ENCODE peak calls at places on chromosome X, in four cellular contexts. One of them, this sample, is unnamed.

GRCh38 chrX:45400380-45400779 is 199.7 kb upstream of the DIPK2B start:
- DNase-seq in cardiac muscle cell: peak
- DNase-seq in pancreas: no peak
- DNase-seq in heart right ventricle: no peak
- DNase-seq in this sample: no peak

GRCh38 chrX:3181846-3182245 is 140.6 kb downstream of the ARSF start:
- DNase-seq in cardiac muscle cell: no peak
- DNase-seq in heart right ventricle: no peak
- DNase-seq in pancreas: no peak
- DNase-seq in this sample: no peak

GRCh38 chrX:15274946-15275345 is 5.1 kb upstream of the ASB9 start:
- DNase-seq in heart right ventricle: no peak
- DNase-seq in pancreas: no peak
- DNase-seq in cardiac muscle cell: no peak
- DNase-seq in this sample: no peak

GRCh38 chrX:25175743-25176142 is 160.0 kb upstream of the ARX start:
- DNase-seq in pancreas: no peak
- DNase-seq in heart right ventricle: no peak
- DNase-seq in cardiac muscle cell: no peak
- DNase-seq in this sample: no peak

GRCh38 chrX:133258481-133258880 is 40.3 kb upstream of the TFDP3 start:
- DNase-seq in cardiac muscle cell: no peak
- DNase-seq in heart right ventricle: no peak
- DNase-seq in pancreas: no peak
- DNase-seq in this sample: no peak

GRCh38 chrX:23898412-23898959 is 9.3 kb downstream of the APOO start:
- DNase-seq in heart right ventricle: no peak
- DNase-seq in cardiac muscle cell: no peak
- DNase-seq in pancreas: no peak
- DNase-seq in this sample: no peak

GRCh38 chrX:123450217-123450616 is 266.1 kb downstream of the GRIA3 start:
- DNase-seq in cardiac muscle cell: peak
- DNase-seq in pancreas: no peak
- DNase-seq in heart right ventricle: no peak
- DNase-seq in this sample: no peak

GRCh38 chrX:132843387-132843786 is 115.0 kb downstream of the HS6ST2 start:
- DNase-seq in cardiac muscle cell: no peak
- DNase-seq in heart right ventricle: no peak
- DNase-seq in pancreas: no peak
- DNase-seq in this sample: no peak

GRCh38 chrX:24526616-24527015 is 61.5 kb downstream of the PDK3 start:
- DNase-seq in heart right ventricle: no peak
- DNase-seq in pancreas: no peak
- DNase-seq in cardiac muscle cell: no peak
- DNase-seq in this sample: no peak

GRCh38 chrX:63963382-63963781 is 178.4 kb upstream of the ARHGEF9 start:
- DNase-seq in cardiac muscle cell: no peak
- DNase-seq in pancreas: no peak
- DNase-seq in heart right ventricle: no peak
- DNase-seq in this sample: no peak

GRCh38 chrX:133412246-133412645 is 3.0 kb downstream of the GPC4 start:
- DNase-seq in heart right ventricle: no peak
- DNase-seq in pancreas: no peak
- DNase-seq in cardiac muscle cell: no peak
- DNase-seq in this sample: no peak

GRCh38 chrX:125998432-125998831 is 167.7 kb downstream of the DCAF12L2 start:
- DNase-seq in pancreas: no peak
- DNase-seq in heart right ventricle: no peak
- DNase-seq in cardiac muscle cell: peak
- DNase-seq in this sample: no peak

GRCh38 chrX:136761410-136761809 is 19.3 kb downstream of the ARHGEF6 start:
- DNase-seq in pancreas: no peak
- DNase-seq in heart right ventricle: no peak
- DNase-seq in cardiac muscle cell: no peak
- DNase-seq in this sample: no peak

GRCh38 chrX:15579778-15580747 is 20.7 kb downstream of the ACE2 start:
- DNase-seq in pancreas: peak
- DNase-seq in heart right ventricle: peak
- DNase-seq in cardiac muscle cell: no peak
- DNase-seq in this sample: no peak

GRCh38 chrX:103187953-103188475 is 26.9 kb upstream of the BEX4 start:
- DNase-seq in pancreas: no peak
- DNase-seq in heart right ventricle: no peak
- DNase-seq in cardiac muscle cell: no peak
- DNase-seq in this sample: no peak

GRCh38 chrX:78452356-78452755 is 124.9 kb upstream of the CYSLTR1 start:
- DNase-seq in cardiac muscle cell: no peak
- DNase-seq in pancreas: no peak
- DNase-seq in heart right ventricle: no peak
- DNase-seq in this sample: no peak

GRCh38 chrX:136200466-136200865 is 50.7 kb downstream of the MAP7D3 start:
- DNase-seq in cardiac muscle cell: no peak
- DNase-seq in pancreas: no peak
- DNase-seq in heart right ventricle: no peak
- DNase-seq in this sample: no peak

GRCh38 chrX:152907084-152907651 is 9.3 kb downstream of the ZNF185 start:
- DNase-seq in heart right ventricle: no peak
- DNase-seq in cardiac muscle cell: peak
- DNase-seq in pancreas: no peak
- DNase-seq in this sample: no peak

GRCh38 chrX:8430444-8430843 is 34.2 kb upstream of the VCX3B start:
- DNase-seq in heart right ventricle: no peak
- DNase-seq in pancreas: no peak
- DNase-seq in cardiac muscle cell: no peak
- DNase-seq in this sample: no peak

GRCh38 chrX:7068939-7069367 is 78.6 kb upstream of the STS start:
- DNase-seq in pancreas: no peak
- DNase-seq in heart right ventricle: peak
- DNase-seq in cardiac muscle cell: peak
- DNase-seq in this sample: no peak

GRCh38 chrX:8748855-8749254 is 16.9 kb upstream of the ANOS1 start:
- DNase-seq in cardiac muscle cell: peak
- DNase-seq in heart right ventricle: no peak
- DNase-seq in pancreas: no peak
- DNase-seq in this sample: no peak

GRCh38 chrX:7083468-7084396 is 63.8 kb upstream of the STS start:
- DNase-seq in pancreas: no peak
- DNase-seq in heart right ventricle: no peak
- DNase-seq in cardiac muscle cell: no peak
- DNase-seq in this sample: peak

GRCh38 chrX:386239-386767 is 404 bp downstream of the PPP2R3B start:
- DNase-seq in pancreas: no peak
- DNase-seq in heart right ventricle: no peak
- DNase-seq in cardiac muscle cell: no peak
- DNase-seq in this sample: no peak

GRCh38 chrX:137052641-137053235 is 18.9 kb upstream of the GPR101 start:
- DNase-seq in pancreas: no peak
- DNase-seq in cardiac muscle cell: no peak
- DNase-seq in heart right ventricle: no peak
- DNase-seq in this sample: no peak

GRCh38 chrX:154396948-154397887 is 959 bp upstream of the RPL10 start:
- DNase-seq in heart right ventricle: peak
- DNase-seq in cardiac muscle cell: peak
- DNase-seq in pancreas: peak
- DNase-seq in this sample: peak

GRCh38 chrX:30935985-30936384 is 46.9 kb upstream of the TAB3 start:
- DNase-seq in cardiac muscle cell: peak
- DNase-seq in pancreas: no peak
- DNase-seq in heart right ventricle: peak
- DNase-seq in this sample: peak

GRCh38 chrX:149825424-149825823 is 43.7 kb downstream of the MAGEA9 start:
- DNase-seq in cardiac muscle cell: peak
- DNase-seq in pancreas: no peak
- DNase-seq in heart right ventricle: peak
- DNase-seq in this sample: peak

GRCh38 chrX:86806786-86807185 is 658.5 kb downstream of the DACH2 start:
- DNase-seq in heart right ventricle: no peak
- DNase-seq in cardiac muscle cell: peak
- DNase-seq in pancreas: no peak
- DNase-seq in this sample: no peak

GRCh38 chrX:65035451-65035779 is 59.2 kb upstream of the ZC4H2 start:
- DNase-seq in pancreas: peak
- DNase-seq in heart right ventricle: peak
- DNase-seq in cardiac muscle cell: no peak
- DNase-seq in this sample: peak

GRCh38 chrX:110851780-110852179 is 56.2 kb upstream of the CHRDL1 start:
- DNase-seq in heart right ventricle: no peak
- DNase-seq in pancreas: no peak
- DNase-seq in cardiac muscle cell: no peak
- DNase-seq in this sample: no peak

GRCh38 chrX:154131955-154132354 is 12.1 kb upstream of the OPN1LW start:
- DNase-seq in pancreas: no peak
- DNase-seq in cardiac muscle cell: no peak
- DNase-seq in heart right ventricle: no peak
- DNase-seq in this sample: no peak

GRCh38 chrX:27976284-27976683 is 5.0 kb downstream of the DCAF8L1 start:
- DNase-seq in cardiac muscle cell: no peak
- DNase-seq in heart right ventricle: no peak
- DNase-seq in pancreas: no peak
- DNase-seq in this sample: no peak

GRCh38 chrX:106481341-106481740 is 130.4 kb upstream of the RADX start:
- DNase-seq in heart right ventricle: no peak
- DNase-seq in cardiac muscle cell: peak
- DNase-seq in pancreas: peak
- DNase-seq in this sample: peak

GRCh38 chrX:40278340-40279090 is 180.8 kb upstream of the BCOR start:
- DNase-seq in cardiac muscle cell: no peak
- DNase-seq in pancreas: no peak
- DNase-seq in heart right ventricle: no peak
- DNase-seq in this sample: no peak

GRCh38 chrX:30955687-30956086 is 66.6 kb upstream of the TAB3 start:
- DNase-seq in cardiac muscle cell: no peak
- DNase-seq in pancreas: no peak
- DNase-seq in heart right ventricle: no peak
- DNase-seq in this sample: no peak

GRCh38 chrX:98459669-98460068 is 1576.0 kb downstream of the RPA4 start:
- DNase-seq in heart right ventricle: no peak
- DNase-seq in cardiac muscle cell: no peak
- DNase-seq in pancreas: no peak
- DNase-seq in this sample: no peak

GRCh38 chrX:107713205-107714195 is 62.1 kb downstream of the TSC22D3 start:
- DNase-seq in cardiac muscle cell: no peak
- DNase-seq in pancreas: no peak
- DNase-seq in heart right ventricle: no peak
- DNase-seq in this sample: peak

GRCh38 chrX:106927700-106928099 is 7.5 kb downstream of the CLDN2 start:
- DNase-seq in pancreas: peak
- DNase-seq in heart right ventricle: no peak
- DNase-seq in cardiac muscle cell: no peak
- DNase-seq in this sample: no peak

GRCh38 chrX:71536285-71536684 is 3.4 kb downstream of the OGT start:
- DNase-seq in cardiac muscle cell: no peak
- DNase-seq in pancreas: no peak
- DNase-seq in heart right ventricle: no peak
- DNase-seq in this sample: no peak
- H3K4me3 ChIP-seq in cardiac muscle cell: no peak
- H3K4me3 ChIP-seq in pancreas: peak
- H3K4me3 ChIP-seq in heart right ventricle: peak
- H3K4me3 ChIP-seq in this sample: no peak

DNA sequence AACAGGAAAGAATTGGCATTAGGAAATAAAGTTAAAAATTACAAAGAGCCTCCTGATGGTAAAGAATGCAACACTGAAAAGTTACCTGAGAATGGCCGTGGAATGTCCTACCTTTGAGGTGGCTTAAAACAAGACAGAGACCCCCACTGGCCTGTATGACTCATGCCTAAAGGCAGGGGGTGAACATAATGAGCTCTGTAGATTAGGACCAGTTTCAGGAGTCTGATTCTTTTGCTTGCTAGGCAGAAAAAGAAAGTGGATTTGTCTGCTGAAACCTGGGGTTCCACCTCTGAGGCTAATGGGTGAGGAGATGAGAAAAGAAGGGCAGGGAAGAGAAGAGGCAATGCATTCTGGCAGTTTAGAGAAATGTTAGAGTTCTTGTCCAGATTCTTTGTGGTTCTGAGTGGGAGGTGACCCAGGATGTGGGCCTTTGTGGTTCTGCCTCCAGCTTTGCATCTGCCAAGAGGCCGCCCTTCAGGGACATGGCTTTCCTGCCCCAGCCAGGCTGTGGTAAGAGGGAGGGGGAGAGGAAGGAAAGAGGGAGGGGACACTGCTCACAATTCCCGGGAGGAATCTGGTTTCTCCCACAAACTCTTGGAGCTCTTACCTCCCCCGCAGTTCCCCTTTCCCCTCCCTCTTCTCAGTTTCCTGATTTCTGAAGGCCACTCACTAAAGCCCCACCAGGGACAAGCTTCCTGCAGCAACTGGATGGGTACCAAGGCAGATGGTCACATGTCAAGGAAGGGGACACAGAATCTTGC is 109.6 kb downstream of the EFNB1 start:
- DNase-seq in cardiac muscle cell: no peak
- DNase-seq in heart right ventricle: no peak
- DNase-seq in pancreas: no peak
- DNase-seq in this sample: peak
- H3K4me3 ChIP-seq in cardiac muscle cell: no peak
- H3K4me3 ChIP-seq in heart right ventricle: no peak
- H3K4me3 ChIP-seq in pancreas: no peak
- H3K4me3 ChIP-seq in this sample: no peak

DNA sequence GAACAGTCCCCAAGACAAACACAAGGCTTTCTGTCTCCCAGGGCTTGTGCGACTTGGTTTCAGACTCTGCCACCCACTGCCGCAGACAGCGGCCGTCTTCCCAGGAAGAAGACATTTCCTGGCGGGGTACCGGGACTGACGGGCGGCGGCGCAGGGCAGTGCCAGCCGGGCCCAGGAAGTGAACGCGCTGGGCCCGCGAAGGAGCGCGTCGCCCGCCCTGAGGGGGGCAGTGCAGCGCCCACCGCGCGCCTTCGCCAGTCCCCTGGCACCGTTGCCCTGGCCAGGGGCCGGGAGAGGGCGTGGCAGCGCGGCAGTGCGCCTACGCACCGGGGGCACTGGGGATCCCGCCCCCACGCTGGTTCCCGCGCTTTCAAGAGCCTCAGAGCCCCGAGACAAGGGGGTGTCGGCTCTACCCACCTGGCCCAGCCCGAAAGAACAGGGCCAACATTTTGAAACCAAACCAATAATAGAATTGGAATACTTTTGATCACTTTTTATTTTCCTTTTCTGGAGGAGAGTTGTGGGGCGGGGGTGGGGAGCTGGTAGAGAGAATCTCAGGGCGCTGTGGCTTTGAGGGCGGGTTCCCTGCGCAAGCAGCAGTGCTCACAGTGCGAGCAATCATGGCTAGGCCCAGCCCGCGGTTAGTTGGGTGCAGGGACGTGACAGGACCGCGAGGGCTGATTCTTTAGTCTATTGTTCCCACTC is 23.6 kb upstream of the APLN start:
- DNase-seq in pancreas: peak
- DNase-seq in heart right ventricle: peak
- DNase-seq in cardiac muscle cell: no peak
- DNase-seq in this sample: peak
- H3K4me3 ChIP-seq in pancreas: peak
- H3K4me3 ChIP-seq in heart right ventricle: peak
- H3K4me3 ChIP-seq in cardiac muscle cell: no peak
- H3K4me3 ChIP-seq in this sample: no peak

GRCh38 chrX:17655232-17656034 is 81.9 kb upstream of the SCML1 start:
- DNase-seq in cardiac muscle cell: peak
- DNase-seq in pancreas: no peak
- DNase-seq in heart right ventricle: peak
- DNase-seq in this sample: no peak
- H3K4me3 ChIP-seq in cardiac muscle cell: peak
- H3K4me3 ChIP-seq in pancreas: peak
- H3K4me3 ChIP-seq in heart right ventricle: peak
- H3K4me3 ChIP-seq in this sample: no peak